ENCODE peak calls at places on chromosomes 3 and 15, in ten cellular contexts. Z is GM20000, S is OCI-LY7, A is RWPE1, N is GM23338, U is AG09319, P is A549, X is colonic mucosa, F is cardiac fibroblast, I is body of pancreas. W is an unnamed sample.

GRCh38 chr3:143716731-143717130 is 131.5 kb downstream of the SLC9A9 start:
- DNase-seq in Z (no peak), S (no peak), A (no peak), N (no peak), U (no peak), P (no peak), X (no peak), F (no peak), I (no peak), W (no peak)

GRCh38 chr3:56799251-56799882 is 2.4 kb downstream of the ARHGEF3 start:
- DNase-seq in Z (peak; percentile 64), S (peak; percentile 85), A (peak; percentile 30), N (peak; percentile 81), U (no peak), P (peak; percentile 24), X (no peak), F (peak; percentile 80), I (peak; percentile 57), W (peak; percentile 83)

GRCh38 chr15:74134387-74135027 is 4.1 kb downstream of the ISLR2 start:
- DNase-seq in Z (peak; percentile 70), S (no peak), A (peak; percentile 58), N (peak; percentile 86), U (no peak), P (no peak), X (peak; percentile 54), F (no peak), I (peak; percentile 62), W (no peak)

GRCh38 chr15:36263666-36264065 is 315.8 kb upstream of the CDIN1 start:
- DNase-seq in Z (no peak), S (no peak), A (no peak), N (no peak), U (no peak), P (no peak), X (no peak), F (peak; percentile 51), I (no peak), W (peak; percentile 25)

GRCh38 chr3:72907851-72908620 is 20.2 kb downstream of the GXYLT2 start:
- DNase-seq in Z (no peak), S (no peak), A (no peak), N (no peak), U (peak; percentile 94), P (no peak), X (no peak), F (peak; percentile 91), I (peak; percentile 25), W (peak; percentile 95)

GRCh38 chr15:68277131-68277604 is 377 bp upstream of the FEM1B start:
- DNase-seq in Z (no peak), S (no peak), A (peak; percentile 20), N (peak; percentile 87), U (no peak), P (peak; percentile 55), X (peak; percentile 48), F (peak; percentile 79), I (peak; percentile 31), W (peak; percentile 69)

GRCh38 chr3:111989061-111989678 is 9.6 kb upstream of the TAGLN3 start:
- DNase-seq in Z (peak; percentile 30), S (peak; percentile 68), A (no peak), N (peak; percentile 74), U (no peak), P (peak; percentile 49), X (no peak), F (peak; percentile 82), I (peak; percentile 13), W (peak; percentile 84)

GRCh38 chr3:190444576-190445145 is 5.0 kb downstream of the TMEM207 start:
- DNase-seq in Z (no peak), S (no peak), A (no peak), N (no peak), U (no peak), P (no peak), X (no peak), F (no peak), I (no peak), W (peak; percentile 8)

GRCh38 chr3:29011441-29011840 is 269.4 kb upstream of the RBMS3 start:
- DNase-seq in Z (no peak), S (no peak), A (no peak), N (no peak), U (no peak), P (no peak), X (no peak), F (no peak), I (no peak), W (no peak)

GRCh38 chr15:98609144-98609852 is 39.0 kb upstream of the IGF1R start:
- DNase-seq in Z (no peak), S (no peak), A (peak; percentile 90), N (peak; percentile 84), U (no peak), P (no peak), X (no peak), F (peak; percentile 36), I (peak; percentile 19), W (peak; percentile 38)

GRCh38 chr15:92021765-92022164 is 168.3 kb downstream of the SLCO3A1 start:
- DNase-seq in Z (no peak), S (peak; percentile 32), A (no peak), N (no peak), U (no peak), P (no peak), X (peak; percentile 31), F (no peak), I (no peak), W (no peak)

GRCh38 chr3:111785034-111785433 is 74.0 kb upstream of the PHLDB2 start:
- DNase-seq in Z (no peak), S (no peak), A (no peak), N (no peak), U (no peak), P (no peak), X (no peak), F (peak; percentile 51), I (no peak), W (peak; percentile 74)

GRCh38 chr3:57597973-57598351 is 818 bp upstream of the ARF4 start:
- DNase-seq in Z (no peak), S (no peak), A (peak; percentile 2), N (no peak), U (no peak), P (no peak), X (no peak), F (no peak), I (peak; percentile 51), W (no peak)

GRCh38 chr3:26522919-26523318 is 99.7 kb upstream of the LRRC3B start:
- DNase-seq in Z (no peak), S (no peak), A (no peak), N (peak; percentile 34), U (no peak), P (no peak), X (no peak), F (no peak), I (no peak), W (no peak)
- TF ChIP-seq CTCF in Z (no peak), S (no peak), A (no peak), N (peak; percentile 49), U (no peak), P (no peak), X (no peak), F (no peak), I (no peak), W (no peak)

GRCh38 chr3:156171517-156172267 is 51.3 kb downstream of the KCNAB1 start:
- DNase-seq in Z (no peak), S (no peak), A (no peak), N (no peak), U (no peak), P (no peak), X (no peak), F (no peak), I (no peak), W (no peak)
- TF ChIP-seq CTCF in Z (no peak), S (no peak), A (no peak), N (no peak), U (no peak), P (no peak), X (no peak), F (no peak), I (no peak), W (no peak)

GRCh38 chr3:46966811-46967210 is 9.7 kb downstream of the CCDC12 start:
- DNase-seq in Z (no peak), S (peak; percentile 42), A (no peak), N (no peak), U (no peak), P (no peak), X (no peak), F (no peak), I (no peak), W (no peak)
- TF ChIP-seq CTCF in Z (no peak), S (peak; percentile 50), A (no peak), N (peak; percentile 36), U (no peak), P (no peak), X (no peak), F (no peak), I (no peak), W (no peak)

GRCh38 chr3:127847236-127847720 is 25.0 kb upstream of the MGLL start:
- DNase-seq in Z (no peak), S (no peak), A (no peak), N (no peak), U (no peak), P (no peak), X (no peak), F (no peak), I (no peak), W (no peak)

GRCh38 chr3:127851899-127852298 is 29.6 kb upstream of the MGLL start:
- DNase-seq in Z (no peak), S (no peak), A (no peak), N (peak; percentile 62), U (no peak), P (no peak), X (no peak), F (no peak), I (no peak), W (no peak)

GRCh38 chr3:127846576-127846975 is 24.3 kb upstream of the MGLL start:
- DNase-seq in Z (no peak), S (no peak), A (no peak), N (no peak), U (no peak), P (no peak), X (no peak), F (no peak), I (no peak), W (no peak)

GRCh38 chr3:127849368-127849767 is 27.1 kb upstream of the MGLL start:
- DNase-seq in Z (no peak), S (no peak), A (no peak), N (peak; percentile 54), U (no peak), P (no peak), X (no peak), F (no peak), I (no peak), W (no peak)

DNA sequence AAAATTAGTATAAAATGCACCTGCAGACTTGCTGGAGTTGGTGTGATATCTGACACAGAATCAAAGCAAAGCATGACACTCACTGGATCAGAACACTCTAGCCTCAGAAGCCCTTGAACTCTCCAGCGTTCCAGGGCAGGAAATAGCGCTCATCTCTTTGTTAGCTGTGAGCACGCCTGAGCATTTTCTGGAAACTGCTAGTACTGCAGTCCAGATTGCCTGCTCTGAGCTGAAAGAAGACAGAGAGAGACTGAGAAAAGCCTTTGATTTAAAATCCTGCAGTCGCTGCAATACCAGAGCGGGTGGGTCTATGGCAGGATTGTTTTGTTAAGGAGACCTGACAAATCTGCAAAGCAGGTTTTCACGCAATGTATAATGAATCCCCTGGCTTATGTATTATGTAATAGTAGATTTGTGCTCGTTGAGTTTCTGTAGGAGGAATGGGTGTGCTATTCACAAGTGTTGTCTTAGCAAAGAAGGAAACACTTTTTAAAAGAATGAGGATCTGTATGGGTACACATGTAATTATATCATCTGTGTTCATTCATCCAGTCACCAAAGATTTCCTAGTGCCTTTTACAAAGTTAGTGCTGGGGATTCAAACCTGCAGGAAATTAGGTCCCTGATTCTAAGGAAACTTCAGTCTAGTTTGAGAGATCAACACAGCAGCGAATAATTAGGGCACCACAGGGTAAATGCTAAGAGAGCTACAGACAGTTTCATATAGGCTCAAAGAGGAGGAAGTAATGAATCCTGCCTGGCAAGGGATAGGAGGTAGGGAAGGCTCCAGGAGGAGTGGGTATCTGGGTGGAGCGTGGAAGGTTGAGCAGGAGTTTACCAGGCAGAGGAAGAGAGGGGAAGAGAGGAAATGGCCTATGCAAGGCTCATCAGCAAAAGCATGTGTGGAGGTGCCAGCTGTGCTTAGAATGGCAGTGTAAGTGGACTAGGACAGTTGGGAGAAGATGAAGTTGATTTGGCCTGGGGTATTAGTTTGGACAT is 26.1 kb upstream of the MGLL start:
- DNase-seq in Z (no peak), S (no peak), A (no peak), N (peak; percentile 17), U (no peak), P (no peak), X (no peak), F (peak; percentile 30), I (no peak), W (peak; percentile 21)
- TF ChIP-seq CTCF in Z (no peak), S (no peak), A (no peak), N (no peak), U (no peak), P (no peak), X (no peak), F (no peak), I (no peak), W (peak; percentile 10)

W was measured in fibroblast of pulmonary artery.